ENCODE peak calls at places on chromosomes 6 and 20, in eight cellular contexts. B, Q, M, A, Y, U, T and O are unnamed samples.

GRCh38 chr20:12203399-12203798 is 285.7 kb downstream of the BTBD3 start:
- DNase-seq in B (no peak), Q (no peak), T (no peak), M (no peak), Y (no peak), U (no peak), A (no peak), O (no peak)

GRCh38 chr6:150631982-150632642 is 32.4 kb downstream of the PLEKHG1 start:
- DNase-seq in U (peak; percentile 24), T (no peak), A (no peak), Q (no peak), M (no peak), B (no peak), Y (no peak), O (no peak)

GRCh38 chr20:61636531-61637116 is 384.6 kb downstream of the CDH4 start:
- DNase-seq in U (no peak), A (peak; percentile 30), M (no peak), B (no peak), Y (no peak), Q (no peak), T (no peak), O (no peak)

GRCh38 chr6:87473419-87473903 is 687 bp downstream of the SLC35A1 start:
- DNase-seq in M (no peak), Y (peak; percentile 43), Q (no peak), B (peak; percentile 20), U (peak; percentile 45), A (no peak), T (peak; percentile 9), O (peak; percentile 12)

GRCh38 chr20:60624066-60624465 is 628.0 kb upstream of the CDH4 start:
- DNase-seq in U (no peak), Y (no peak), Q (no peak), M (no peak), B (no peak), A (no peak), T (no peak), O (no peak)

GRCh38 chr6:24432611-24433010 is 29.9 kb downstream of the MRS2 start:
- DNase-seq in A (no peak), Q (no peak), B (no peak), U (no peak), Y (no peak), T (no peak), M (no peak), O (no peak)

GRCh38 chr20:13009682-13010406 is 1.1 kb downstream of the SPTLC3 start:
- DNase-seq in T (no peak), Y (no peak), M (peak; percentile 26), B (peak; percentile 10), Q (no peak), A (no peak), U (peak; percentile 94), O (peak; percentile 77)

GRCh38 chr6:84042603-84043002 is 9.0 kb downstream of the MRAP2 start:
- DNase-seq in B (no peak), M (no peak), Q (no peak), T (no peak), A (no peak), U (no peak), Y (no peak), O (no peak)

GRCh38 chr6:30544666-30545272 is 11.5 kb downstream of the GNL1 start:
- DNase-seq in T (peak; percentile 50), A (no peak), B (peak; percentile 48), U (peak; percentile 58), Y (no peak), Q (peak; percentile 14), M (no peak), O (no peak)

GRCh38 chr6:11810854-11811643 is 32.4 kb upstream of the ADTRP start:
- DNase-seq in Y (no peak), Q (no peak), A (no peak), M (no peak), U (no peak), B (no peak), T (no peak), O (no peak)

GRCh38 chr6:148044921-148045320 is 297.7 kb upstream of the SASH1 start:
- DNase-seq in A (no peak), B (no peak), T (no peak), M (no peak), Y (no peak), U (peak; percentile 42), Q (no peak), O (no peak)

GRCh38 chr20:48776306-48776705 is 51.5 kb downstream of the PREX1 start:
- DNase-seq in Y (no peak), Q (no peak), T (no peak), A (no peak), U (peak; percentile 85), M (no peak), B (no peak), O (no peak)

GRCh38 chr6:168742146-168742782 is 301.3 kb downstream of the SMOC2 start:
- DNase-seq in U (no peak), B (no peak), Q (no peak), A (no peak), T (no peak), M (no peak), Y (no peak), O (no peak)